ENCODE peak calls at places on chromosomes 7 and 10, in six cellular contexts. C is stimulated activated CD4-positive, alpha-beta T cell treated with anti-CD3 and anti-CD28 coated beads, Interleukin-1b, Interleukin-23, amount 100 ng/mL, for 48 hours; J is HT1080; N is stimulated activated naive CD4-positive, alpha-beta T cell; B is CD8-positive, alpha-beta memory T cell; M is amygdala. F is an unnamed sample.
A peak's percentile ranks its signal among the peaks of the same experiment; 100 is the strongest.

GRCh38 chr7:104160375-104160774 is 47.4 kb downstream of the ORC5 start:
- DNase-seq in C (no peak), J (peak; percentile 5), M (no peak), B (no peak), N (no peak), F (no peak)

GRCh38 chr7:80140388-80140787 is 5.8 kb downstream of the GNAI1 start:
- DNase-seq in J (no peak), B (no peak), N (no peak), M (no peak), C (no peak), F (no peak)

GRCh38 chr10:133179128-133179520 is 19.1 kb downstream of the KNDC1 start:
- DNase-seq in M (no peak), N (no peak), C (no peak), J (no peak), B (no peak), F (no peak)

GRCh38 chr10:76037531-76037930 is 606.1 kb downstream of the LRMDA start:
- DNase-seq in J (no peak), N (no peak), C (no peak), M (no peak), B (no peak), F (no peak)

GRCh38 chr7:99428972-99429566 is 9.5 kb downstream of the PTCD1 start:
- DNase-seq in J (no peak), B (no peak), M (no peak), N (no peak), C (no peak), F (no peak)

GRCh38 chr7:131692131-131692960 is 135.9 kb upstream of the PODXL start:
- DNase-seq in M (peak; percentile 27), B (peak; percentile 5), J (peak; percentile 62), C (peak; percentile 61), N (no peak), F (peak; percentile 82)

GRCh38 chr7:27199820-27200760 is at the start of gene HOXA13:
- DNase-seq in B (peak; percentile 28), N (no peak), C (no peak), J (peak; percentile 70), M (no peak), F (peak; percentile 78)

GRCh38 chr10:86197166-86197790 is 169.3 kb downstream of the GRID1 start:
- DNase-seq in C (no peak), M (no peak), B (no peak), N (no peak), J (no peak), F (no peak)

GRCh38 chr10:44424298-44424697 is 39.4 kb upstream of the CXCL12 start:
- DNase-seq in M (no peak), J (no peak), B (no peak), C (no peak), N (no peak), F (no peak)

GRCh38 chr7:127933116-127933515 is 98.1 kb downstream of the LRRC4 start:
- DNase-seq in M (no peak), J (no peak), C (no peak), B (no peak), N (no peak), F (no peak)

GRCh38 chr7:50781371-50781770 is 1.3 kb downstream of the GRB10 start:
- DNase-seq in N (no peak), J (no peak), M (no peak), C (peak; percentile 24), B (no peak), F (no peak)

GRCh38 chr7:491958-492713 is 27.5 kb downstream of the PDGFA start:
- DNase-seq in C (no peak), M (no peak), B (no peak), J (no peak), N (no peak), F (no peak)

GRCh38 chr10:68342909-68343516 is 10.3 kb upstream of the PBLD start:
- DNase-seq in B (no peak), M (no peak), J (no peak), C (no peak), N (no peak), F (no peak)

GRCh38 chr7:102425639-102426267 is 7.6 kb upstream of the ORAI2 start:
- DNase-seq in C (peak; percentile 84), N (peak; percentile 79), J (no peak), M (no peak), B (peak; percentile 85), F (no peak)

GRCh38 chr7:40470817-40471216 is 336.0 kb downstream of the SUGCT start:
- DNase-seq in N (no peak), M (no peak), C (no peak), B (no peak), J (no peak), F (no peak)

GRCh38 chr10:131046194-131046593 is 265.3 kb downstream of the TCERG1L start:
- DNase-seq in M (no peak), B (no peak), C (no peak), J (no peak), N (no peak), F (no peak)

GRCh38 chr10:112214335-112214941 is 30.9 kb upstream of the GPAM start:
- DNase-seq in N (no peak), C (no peak), B (no peak), M (no peak), J (no peak), F (no peak)

GRCh38 chr7:130433336-130433735 is 7.5 kb downstream of the CEP41 start:
- DNase-seq in B (no peak), C (no peak), M (no peak), J (no peak), N (no peak), F (no peak)

GRCh38 chr10:29345144-29345892 is 56.4 kb downstream of the LYZL1 start:
- DNase-seq in B (no peak), N (no peak), J (no peak), M (no peak), C (no peak), F (no peak)

GRCh38 chr10:78028438-78029293 is 649 bp downstream of the POLR3A start:
- DNase-seq in M (no peak), B (peak; percentile 26), C (no peak), N (peak; percentile 21), J (no peak), F (no peak)

GRCh38 chr10:113199459-113199858 is 249.4 kb downstream of the TCF7L2 start:
- DNase-seq in N (no peak), B (no peak), C (no peak), M (no peak), J (peak; percentile 62), F (no peak)

GRCh38 chr10:125661942-125662515 is 20.9 kb downstream of the TEX36 start:
- DNase-seq in B (no peak), M (no peak), N (no peak), J (peak; percentile 95), C (no peak), F (peak; percentile 77)

GRCh38 chr7:99624487-99624886 is 7.7 kb downstream of the ZSCAN25 start:
- DNase-seq in M (no peak), N (peak; percentile 62), B (peak; percentile 67), J (no peak), C (peak; percentile 80), F (no peak)

GRCh38 chr7:25851332-25852248 is 300.4 kb upstream of the NFE2L3 start:
- DNase-seq in J (peak; percentile 58), N (peak; percentile 51), B (peak; percentile 23), C (peak; percentile 67), M (peak; percentile 76), F (peak; percentile 70)